ENCODE peak calls at places on chromosome 18, in four cellular contexts. R is body of pancreas, L is suprapubic skin, W is brain microvascular endothelial cell. K is an unnamed sample.

GRCh38 chr18:34702814-34703213 is 7.3 kb upstream of the DTNA start:
- DNase-seq in R (no peak), L (no peak), W (no peak), K (no peak)

GRCh38 chr18:70250781-70251180 is 38.1 kb upstream of the SOCS6 start:
- DNase-seq in R (no peak), L (no peak), W (no peak), K (no peak)

GRCh38 chr18:35610089-35610488 is 28.5 kb downstream of the GALNT1 start:
- DNase-seq in R (no peak), L (no peak), W (no peak), K (no peak)

GRCh38 chr18:74204543-74205152 is 56.3 kb downstream of the TIMM21 start:
- DNase-seq in R (no peak), L (peak; percentile 77), W (no peak), K (peak; percentile 9)

GRCh38 chr18:25236736-25237135 is 115.2 kb downstream of the ZNF521 start:
- DNase-seq in R (no peak), L (no peak), W (no peak), K (no peak)

GRCh38 chr18:63994783-63995399 is 25.0 kb downstream of the SERPINB8 start:
- DNase-seq in R (peak; percentile 45), L (no peak), W (peak; percentile 56), K (peak; percentile 86)

GRCh38 chr18:76658627-76659026 is 163.6 kb upstream of the ZNF516 start:
- DNase-seq in R (no peak), L (no peak), W (no peak), K (no peak)

GRCh38 chr18:54387631-54388030 is 29.9 kb downstream of the C18orf54 start:
- DNase-seq in R (no peak), L (no peak), W (no peak), K (no peak)

GRCh38 chr18:49444599-49444998 is 15.8 kb downstream of the DYM start:
- DNase-seq in R (no peak), L (no peak), W (no peak), K (peak; percentile 30)

GRCh38 chr18:37578182-37578678 is 12.6 kb upstream of the CELF4 start:
- DNase-seq in R (no peak), L (no peak), W (no peak), K (no peak)

GRCh38 chr18:46466236-46467160 is 190.5 kb downstream of the LOXHD1 start:
- DNase-seq in R (no peak), L (peak; percentile 19), W (no peak), K (no peak)

GRCh38 chr18:34224423-34225217 is at the start of gene NOL4:
- DNase-seq in R (peak; percentile 61), L (no peak), W (no peak), K (peak; percentile 35)

GRCh38 chr18:48328473-48329205 is 80.5 kb downstream of the ZBTB7C start:
- DNase-seq in R (no peak), L (no peak), W (peak; percentile 80), K (peak; percentile 5)

GRCh38 chr18:79952996-79953559 is 1.6 kb upstream of the SLC66A2 start:
- DNase-seq in R (no peak), L (peak; percentile 62), W (no peak), K (no peak)

GRCh38 chr18:74895686-74896085 is 298.0 kb downstream of the ZNF407 start:
- DNase-seq in R (no peak), L (no peak), W (peak; percentile 38), K (peak; percentile 20)

GRCh38 chr18:46449499-46449898 is 207.5 kb downstream of the LOXHD1 start:
- DNase-seq in R (no peak), L (no peak), W (no peak), K (no peak)

GRCh38 chr18:47881752-47882455 is 48.6 kb downstream of the SMAD2 start:
- DNase-seq in R (no peak), L (no peak), W (peak; percentile 57), K (peak; percentile 23)

GRCh38 chr18:56240405-56240804 is 398.0 kb downstream of the TXNL1 start:
- DNase-seq in R (no peak), L (no peak), W (no peak), K (peak; percentile 20)

GRCh38 chr18:9000736-9001135 is 101.8 kb upstream of the NDUFV2 start:
- DNase-seq in R (no peak), L (no peak), W (no peak), K (peak; percentile 28)

GRCh38 chr18:77147418-77147852 is 14.9 kb upstream of the MBP start:
- DNase-seq in R (no peak), L (no peak), W (no peak), K (no peak)

GRCh38 chr18:35661483-35662146 is 80.1 kb downstream of the GALNT1 start:
- DNase-seq in R (no peak), L (no peak), W (no peak), K (peak; percentile 25)

GRCh38 chr18:6199777-6200176 is 214.9 kb downstream of the L3MBTL4 start:
- DNase-seq in R (no peak), L (no peak), W (no peak), K (no peak)

GRCh38 chr18:76801567-76802505 is 20.5 kb upstream of the ZNF236 start:
- DNase-seq in R (peak; percentile 59), L (peak; percentile 73), W (no peak), K (peak; percentile 87)

GRCh38 chr18:251572-251971 is 16.3 kb downstream of the THOC1 start:
- DNase-seq in R (no peak), L (no peak), W (no peak), K (no peak)

GRCh38 chr18:37537868-37538525 is 27.6 kb downstream of the CELF4 start:
- DNase-seq in R (peak; percentile 77), L (peak; percentile 66), W (peak; percentile 71), K (peak; percentile 87)

GRCh38 chr18:8662574-8663255 is 42.6 kb upstream of the MTCL1 start:
- DNase-seq in R (no peak), L (no peak), W (no peak), K (no peak)

GRCh38 chr18:73774836-73775509 is 372.7 kb downstream of the FBXO15 start:
- DNase-seq in R (peak; percentile 49), L (no peak), W (no peak), K (no peak)

GRCh38 chr18:31274915-31275314 is 43.0 kb upstream of the DSG1 start:
- DNase-seq in R (peak; percentile 42), L (peak; percentile 77), W (peak; percentile 25), K (no peak)

GRCh38 chr18:36212301-36212977 is 25.1 kb downstream of the MOCOS start:
- DNase-seq in R (no peak), L (no peak), W (no peak), K (peak; percentile 6)

GRCh38 chr18:22839488-22839930 is 93.6 kb upstream of the RBBP8 start:
- DNase-seq in R (no peak), L (no peak), W (no peak), K (no peak)

GRCh38 chr18:68017385-68017784 is 500.9 kb upstream of the DSEL start:
- DNase-seq in R (no peak), L (no peak), W (no peak), K (no peak)

GRCh38 chr18:57427429-57428181 is 7.6 kb upstream of the ONECUT2 start:
- DNase-seq in R (no peak), L (no peak), W (no peak), K (no peak)
- H3K4me3 ChIP-seq in R (no peak overlapping the region), L (peak overlapping the region; percentile 44), W (no peak overlapping the region), K (no peak overlapping the region)

GRCh38 chr18:10530852-10531251 is 5.0 kb downstream of the NAPG start:
- DNase-seq in R (no peak), L (no peak), W (no peak), K (no peak)

GRCh38 chr18:10525563-10526210 is at the start of gene NAPG:
- DNase-seq in R (peak; percentile 93), L (peak; percentile 93), W (peak; percentile 86), K (peak; percentile 96)

GRCh38 chr18:10524507-10525425 is 1.1 kb upstream of the NAPG start:
- DNase-seq in R (peak; percentile 47), L (no peak), W (no peak), K (no peak)

GRCh38 chr18:10526211-10526949 is 553 bp downstream of the NAPG start:
- DNase-seq in R (peak; percentile 46), L (peak; percentile 81), W (peak; percentile 18), K (peak; percentile 77)

GRCh38 chr18:10528439-10528838 is 2.6 kb downstream of the NAPG start:
- DNase-seq in R (no peak), L (no peak), W (no peak), K (no peak)
- H3K4me3 ChIP-seq in R (no peak overlapping the region), L (no peak overlapping the region), W (no peak overlapping the region), K (no peak overlapping the region)

GRCh38 chr18:50969448-50969847 is 1.6 kb downstream of the ELAC1 start:
- DNase-seq in R (no peak), L (no peak), W (no peak), K (no peak)
- H3K4me3 ChIP-seq in R (no peak overlapping the region), L (no peak overlapping the region), W (no peak overlapping the region), K (peak overlapping the region; percentile 83)

DNA sequence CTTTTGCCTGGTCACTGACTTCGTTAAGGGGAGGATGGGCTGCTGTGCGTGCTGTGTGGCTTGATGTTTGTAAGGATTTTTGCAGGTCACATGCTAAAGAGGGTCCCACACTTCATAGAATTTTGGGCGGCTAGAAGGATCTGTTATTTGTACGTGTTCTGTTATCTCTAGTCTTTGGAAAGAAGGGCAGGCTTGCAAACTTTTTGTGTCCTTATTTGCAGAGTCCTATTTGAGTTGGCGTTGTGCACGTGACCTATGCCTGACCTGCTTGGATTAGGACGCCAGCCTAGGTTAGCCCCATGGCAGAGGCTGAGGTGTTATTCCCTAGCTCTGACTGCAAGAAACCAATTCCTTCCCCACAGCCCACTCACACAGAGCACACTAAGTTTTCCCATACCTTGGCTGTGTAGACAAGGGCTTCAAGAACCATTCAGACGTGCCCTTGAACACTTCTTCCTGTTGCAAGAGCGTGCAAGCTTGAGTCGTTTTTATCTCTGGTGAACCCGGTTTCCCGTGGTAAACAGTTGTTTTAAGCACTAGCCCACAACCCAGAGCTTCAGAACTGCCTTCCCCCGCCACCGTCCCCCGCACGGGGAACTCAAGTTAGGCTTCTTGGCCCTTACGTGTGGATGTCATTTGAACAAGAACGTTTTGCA is 94.6 kb downstream of the LDLRAD4 start:
- DNase-seq in R (no peak), L (no peak), W (no peak), K (no peak)
- H3K4me3 ChIP-seq in R (no peak overlapping the region), L (no peak overlapping the region), W (no peak overlapping the region), K (no peak overlapping the region)

GRCh38 chr18:2729757-2730156 is 74.2 kb downstream of the SMCHD1 start:
- DNase-seq in R (no peak), L (no peak), W (no peak), K (no peak)
- H3K4me3 ChIP-seq in R (no peak overlapping the region), L (no peak overlapping the region), W (no peak overlapping the region), K (no peak overlapping the region)

GRCh38 chr18:23956483-23956882 is 58.1 kb upstream of the TTC39C start:
- DNase-seq in R (no peak), L (no peak), W (no peak), K (no peak)
- H3K4me3 ChIP-seq in R (no peak overlapping the region), L (no peak overlapping the region), W (no peak overlapping the region), K (no peak overlapping the region)